ENCODE peak calls at places on chromosome 2, in six cellular contexts. One of them, this sample, is unnamed.

GRCh38 chr2:187377335-187377734 is 70.7 kb downstream of the CALCRL start:
- DNase-seq in HEK293T: no peak
- DNase-seq in epithelial cell of esophagus: no peak
- DNase-seq in central memory CD4-positive, alpha-beta T cell: no peak
- DNase-seq in HTR-8/SVneo: no peak
- DNase-seq in NCI-H446 treated with DMSO at 0.1 percent for 48 hours: no peak
- DNase-seq in this sample: no peak

GRCh38 chr2:177254433-177255226 is 9.9 kb downstream of the NFE2L2 start:
- DNase-seq in HEK293T: peak
- DNase-seq in epithelial cell of esophagus: no peak
- DNase-seq in central memory CD4-positive, alpha-beta T cell: no peak
- DNase-seq in HTR-8/SVneo: no peak
- DNase-seq in NCI-H446 treated with DMSO at 0.1 percent for 48 hours: no peak
- DNase-seq in this sample: no peak

GRCh38 chr2:174945601-174946260 is 59.5 kb downstream of the CHN1 start:
- DNase-seq in HEK293T: no peak
- DNase-seq in epithelial cell of esophagus: no peak
- DNase-seq in central memory CD4-positive, alpha-beta T cell: no peak
- DNase-seq in HTR-8/SVneo: no peak
- DNase-seq in NCI-H446 treated with DMSO at 0.1 percent for 48 hours: no peak
- DNase-seq in this sample: no peak

GRCh38 chr2:240368746-240369724 is 66.4 kb upstream of the GPC1 start:
- DNase-seq in HEK293T: no peak
- DNase-seq in epithelial cell of esophagus: peak
- DNase-seq in central memory CD4-positive, alpha-beta T cell: no peak
- DNase-seq in HTR-8/SVneo: no peak
- DNase-seq in NCI-H446 treated with DMSO at 0.1 percent for 48 hours: no peak
- DNase-seq in this sample: peak

GRCh38 chr2:28268386-28268785 is 124.3 kb upstream of the FOSL2 start:
- DNase-seq in HEK293T: no peak
- DNase-seq in epithelial cell of esophagus: peak
- DNase-seq in central memory CD4-positive, alpha-beta T cell: no peak
- DNase-seq in HTR-8/SVneo: no peak
- DNase-seq in NCI-H446 treated with DMSO at 0.1 percent for 48 hours: no peak
- DNase-seq in this sample: no peak

GRCh38 chr2:28269019-28269784 is 123.5 kb upstream of the FOSL2 start:
- DNase-seq in HEK293T: no peak
- DNase-seq in epithelial cell of esophagus: peak
- DNase-seq in central memory CD4-positive, alpha-beta T cell: no peak
- DNase-seq in HTR-8/SVneo: peak
- DNase-seq in NCI-H446 treated with DMSO at 0.1 percent for 48 hours: no peak
- DNase-seq in this sample: peak

GRCh38 chr2:91748869-91749268 is 3057.4 kb downstream of the RPIA start:
- DNase-seq in HEK293T: no peak
- DNase-seq in epithelial cell of esophagus: no peak
- DNase-seq in central memory CD4-positive, alpha-beta T cell: no peak
- DNase-seq in HTR-8/SVneo: no peak
- DNase-seq in NCI-H446 treated with DMSO at 0.1 percent for 48 hours: no peak
- DNase-seq in this sample: no peak

GRCh38 chr2:136122654-136123053 is 4.7 kb upstream of the CXCR4 start:
- DNase-seq in HEK293T: no peak
- DNase-seq in epithelial cell of esophagus: no peak
- DNase-seq in central memory CD4-positive, alpha-beta T cell: no peak
- DNase-seq in HTR-8/SVneo: no peak
- DNase-seq in NCI-H446 treated with DMSO at 0.1 percent for 48 hours: no peak
- DNase-seq in this sample: no peak

GRCh38 chr2:43174368-43175186 is 51.8 kb downstream of the ZFP36L2 start:
- DNase-seq in HEK293T: no peak
- DNase-seq in epithelial cell of esophagus: no peak
- DNase-seq in central memory CD4-positive, alpha-beta T cell: peak
- DNase-seq in HTR-8/SVneo: no peak
- DNase-seq in NCI-H446 treated with DMSO at 0.1 percent for 48 hours: no peak
- DNase-seq in this sample: no peak

GRCh38 chr2:205650450-205650849 is 31.9 kb upstream of the NRP2 start:
- DNase-seq in HEK293T: no peak
- DNase-seq in epithelial cell of esophagus: peak
- DNase-seq in central memory CD4-positive, alpha-beta T cell: no peak
- DNase-seq in HTR-8/SVneo: no peak
- DNase-seq in NCI-H446 treated with DMSO at 0.1 percent for 48 hours: no peak
- DNase-seq in this sample: peak

GRCh38 chr2:132420776-132421175 is 4.2 kb downstream of the GPR39 start:
- DNase-seq in HEK293T: no peak
- DNase-seq in epithelial cell of esophagus: peak
- DNase-seq in central memory CD4-positive, alpha-beta T cell: no peak
- DNase-seq in HTR-8/SVneo: no peak
- DNase-seq in NCI-H446 treated with DMSO at 0.1 percent for 48 hours: no peak
- DNase-seq in this sample: no peak

GRCh38 chr2:173590278-173590811 is 235.7 kb downstream of the CDCA7 start:
- DNase-seq in HEK293T: no peak
- DNase-seq in epithelial cell of esophagus: peak
- DNase-seq in central memory CD4-positive, alpha-beta T cell: no peak
- DNase-seq in HTR-8/SVneo: peak
- DNase-seq in NCI-H446 treated with DMSO at 0.1 percent for 48 hours: peak
- DNase-seq in this sample: peak

GRCh38 chr2:28219134-28219533 is 173.5 kb upstream of the FOSL2 start:
- DNase-seq in HEK293T: no peak
- DNase-seq in epithelial cell of esophagus: peak
- DNase-seq in central memory CD4-positive, alpha-beta T cell: no peak
- DNase-seq in HTR-8/SVneo: no peak
- DNase-seq in NCI-H446 treated with DMSO at 0.1 percent for 48 hours: no peak
- DNase-seq in this sample: no peak

GRCh38 chr2:96864343-96865091 is 5.4 kb downstream of the SEMA4C start:
- DNase-seq in HEK293T: no peak
- DNase-seq in epithelial cell of esophagus: no peak
- DNase-seq in central memory CD4-positive, alpha-beta T cell: no peak
- DNase-seq in HTR-8/SVneo: no peak
- DNase-seq in NCI-H446 treated with DMSO at 0.1 percent for 48 hours: no peak
- DNase-seq in this sample: no peak

GRCh38 chr2:152222975-152223638 is 47.5 kb upstream of the STAM2 start:
- DNase-seq in HEK293T: peak
- DNase-seq in epithelial cell of esophagus: peak
- DNase-seq in central memory CD4-positive, alpha-beta T cell: no peak
- DNase-seq in HTR-8/SVneo: peak
- DNase-seq in NCI-H446 treated with DMSO at 0.1 percent for 48 hours: peak
- DNase-seq in this sample: no peak

GRCh38 chr2:69081001-69081400 is 68.0 kb downstream of the ANTXR1 start:
- DNase-seq in HEK293T: no peak
- DNase-seq in epithelial cell of esophagus: no peak
- DNase-seq in central memory CD4-positive, alpha-beta T cell: no peak
- DNase-seq in HTR-8/SVneo: no peak
- DNase-seq in NCI-H446 treated with DMSO at 0.1 percent for 48 hours: no peak
- DNase-seq in this sample: no peak

GRCh38 chr2:129778608-129778877 is 200.9 kb upstream of the RAB6C start:
- DNase-seq in HEK293T: no peak
- DNase-seq in epithelial cell of esophagus: no peak
- DNase-seq in central memory CD4-positive, alpha-beta T cell: no peak
- DNase-seq in HTR-8/SVneo: no peak
- DNase-seq in NCI-H446 treated with DMSO at 0.1 percent for 48 hours: no peak
- DNase-seq in this sample: no peak

GRCh38 chr2:23091900-23092299 is 293.1 kb upstream of the KLHL29 start:
- DNase-seq in HEK293T: no peak
- DNase-seq in epithelial cell of esophagus: no peak
- DNase-seq in central memory CD4-positive, alpha-beta T cell: no peak
- DNase-seq in HTR-8/SVneo: no peak
- DNase-seq in NCI-H446 treated with DMSO at 0.1 percent for 48 hours: no peak
- DNase-seq in this sample: no peak

GRCh38 chr2:28452534-28453081 is 43.3 kb upstream of the PLB1 start:
- DNase-seq in HEK293T: peak
- DNase-seq in epithelial cell of esophagus: peak
- DNase-seq in central memory CD4-positive, alpha-beta T cell: peak
- DNase-seq in HTR-8/SVneo: peak
- DNase-seq in NCI-H446 treated with DMSO at 0.1 percent for 48 hours: no peak
- DNase-seq in this sample: no peak